ENCODE peak calls at places on chromosomes 7 and 10, in six cellular contexts. Y is cardiac muscle cell, J is right lobe of liver, F is tibial artery, H is esophagus squamous epithelium, A is PC-3. O is an unnamed sample.
A peak's percentile ranks its signal among the peaks of the same experiment; 100 is the strongest.

GRCh38 chr7:130912910-130913720 is 179.1 kb upstream of the KLF14 start:
- DNase-seq in Y (peak; percentile 96), J (peak; percentile 66), F (peak; percentile 87), H (peak; percentile 24), A (peak; percentile 96), O (peak; percentile 89)

GRCh38 chr7:151518781-151519044 is 982 bp downstream of the RHEB start:
- DNase-seq in Y (peak; percentile 21), J (no peak), F (no peak), H (no peak), A (no peak), O (peak; percentile 29)

GRCh38 chr7:2248984-2249694 is 7.1 kb downstream of the NUDT1 start:
- DNase-seq in Y (peak; percentile 95), J (no peak), F (peak; percentile 86), H (no peak), A (peak; percentile 80), O (no peak)

GRCh38 chr7:48742046-48742445 is 182.3 kb upstream of the CDC14C start:
- DNase-seq in Y (no peak), J (no peak), F (no peak), H (no peak), A (no peak), O (peak; percentile 10)

GRCh38 chr10:27679996-27680395 is 65.6 kb downstream of the MKX start:
- DNase-seq in Y (peak; percentile 3), J (no peak), F (no peak), H (no peak), A (no peak), O (no peak)

GRCh38 chr10:29386347-29386999 is 97.6 kb downstream of the LYZL1 start:
- DNase-seq in Y (peak; percentile 49), J (no peak), F (no peak), H (no peak), A (peak; percentile 38), O (peak; percentile 71)

GRCh38 chr10:78211476-78212110 is 177.9 kb downstream of the RPS24 start:
- DNase-seq in Y (peak; percentile 65), J (no peak), F (no peak), H (no peak), A (peak; percentile 92), O (peak; percentile 39)

GRCh38 chr7:147088916-147089315 is 972.3 kb downstream of the CNTNAP2 start:
- DNase-seq in Y (peak; percentile 1), J (no peak), F (no peak), H (no peak), A (no peak), O (peak; percentile 7)

DNA sequence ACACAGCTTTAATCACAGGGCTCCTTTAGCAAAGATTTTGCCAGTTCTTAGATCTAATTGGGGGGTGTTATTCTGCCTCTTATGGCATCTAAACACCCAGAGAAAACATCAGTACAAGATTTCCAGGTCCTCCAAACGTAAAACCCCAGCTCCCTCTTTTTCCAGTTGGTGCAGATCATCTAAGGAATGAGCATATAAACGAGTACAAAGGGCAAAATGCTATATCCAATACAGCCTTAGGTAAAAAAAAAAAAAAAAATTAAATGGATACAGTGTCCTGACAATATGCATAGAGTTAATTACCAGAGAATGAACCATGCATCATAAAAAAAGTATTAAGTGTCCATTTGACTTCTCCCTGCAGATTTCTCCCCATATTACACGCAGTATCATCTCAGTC is 50.3 kb downstream of the CCDC6 start:
- DNase-seq in Y (no peak), J (no peak), F (no peak), H (no peak), A (no peak), O (no peak)
- H3K4me1 ChIP-seq in Y (peaks cover 8% of the 10 kb centered on the region), J (no peaks in the 10 kb centered on the region), F (peaks cover 28% of the 10 kb centered on the region), H (peaks cover 21% of the 10 kb centered on the region), A (peaks cover 33% of the 10 kb centered on the region), O (peaks cover 22% of the 10 kb centered on the region)

GRCh38 chr7:36279926-36280315 is 109.7 kb upstream of the ANLN start:
- DNase-seq in Y (no peak), J (peak; percentile 39), F (peak; percentile 33), H (no peak), A (no peak), O (no peak)

GRCh38 chr7:36280840-36281812 is 108.5 kb upstream of the ANLN start:
- DNase-seq in Y (peak; percentile 79), J (peak; percentile 46), F (peak; percentile 86), H (no peak), A (peak; percentile 86), O (peak; percentile 60)

GRCh38 chr7:36278767-36279171 is 110.9 kb upstream of the ANLN start:
- DNase-seq in Y (peak; percentile 73), J (peak; percentile 29), F (peak; percentile 53), H (no peak), A (peak; percentile 68), O (peak; percentile 61)

GRCh38 chr7:36278069-36278766 is 111.4 kb upstream of the ANLN start:
- DNase-seq in Y (no peak), J (peak; percentile 37), F (peak; percentile 33), H (no peak), A (no peak), O (no peak)

DNA sequence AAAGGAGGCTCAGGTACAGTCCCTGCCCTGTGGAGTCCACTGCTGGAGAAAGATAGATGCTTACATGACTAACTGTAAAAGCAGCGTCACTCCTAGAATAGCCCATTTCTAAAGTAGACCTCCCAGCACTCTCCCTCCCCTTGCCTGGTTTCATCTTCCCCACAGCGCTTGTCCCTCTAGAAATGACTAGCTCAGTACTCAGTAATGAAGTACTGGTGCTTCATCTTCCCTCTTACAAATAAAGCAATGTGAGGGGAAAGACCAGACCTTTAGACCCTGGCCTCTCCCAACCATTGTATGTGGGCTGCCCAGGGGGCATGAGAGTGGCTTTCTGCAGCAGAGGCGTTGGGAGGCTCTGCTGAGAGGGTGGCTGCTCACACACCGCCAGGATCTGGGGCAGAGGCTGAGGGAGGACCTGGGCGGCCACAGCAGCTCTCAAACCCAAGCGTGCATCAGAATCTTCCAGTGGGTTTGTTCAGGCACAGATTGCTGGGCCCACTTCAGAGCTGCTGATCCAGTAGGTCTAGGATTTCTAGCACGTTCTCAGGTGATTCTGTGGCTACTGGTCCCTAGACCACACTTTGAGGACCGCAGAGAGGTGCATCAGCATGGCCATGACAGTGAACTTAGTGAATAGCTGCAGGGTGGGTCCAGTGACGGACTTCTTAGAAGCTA is 110.3 kb upstream of the ANLN start:
- DNase-seq in Y (no peak), J (no peak), F (peak; percentile 56), H (no peak), A (no peak), O (no peak)
- H3K4me1 ChIP-seq in Y (peaks cover 15% of the 10 kb centered on the region), J (peaks cover 4% of the 10 kb centered on the region), F (peaks cover 39% of the 10 kb centered on the region), H (peaks cover 33% of the 10 kb centered on the region), A (peaks cover 57% of the 10 kb centered on the region), O (peaks cover 32% of the 10 kb centered on the region)

DNA sequence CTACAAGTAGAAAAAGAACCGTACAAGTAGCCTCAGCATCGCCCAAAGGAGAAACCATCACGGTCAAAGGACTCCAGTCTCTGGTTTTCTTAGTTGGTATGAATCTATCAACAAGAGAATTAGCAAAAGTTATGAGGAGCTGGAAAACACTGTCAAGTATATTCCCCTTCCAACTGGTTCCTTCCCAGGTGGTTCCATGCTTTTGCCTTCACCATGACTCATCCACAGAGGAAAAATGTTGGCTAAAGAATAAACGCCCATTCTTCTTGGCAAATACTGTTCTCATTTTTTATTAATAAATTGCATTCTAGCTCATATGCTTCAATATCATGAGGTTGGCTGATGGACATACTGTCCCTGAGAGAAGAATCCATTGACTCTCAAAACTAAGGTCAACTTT is 6.4 kb downstream of the ELMO1 start:
- DNase-seq in Y (no peak), J (no peak), F (no peak), H (no peak), A (no peak), O (no peak)
- H3K4me1 ChIP-seq in Y (peaks cover 11% of the 10 kb centered on the region), J (peaks cover 34% of the 10 kb centered on the region), F (peaks cover 1% of the 10 kb centered on the region), H (peaks cover 9% of the 10 kb centered on the region), A (no peaks in the 10 kb centered on the region), O (no peaks in the 10 kb centered on the region)

GRCh38 chr7:76354981-76355730 is 3.6 kb downstream of the YWHAG start:
- DNase-seq in Y (no peak), J (no peak), F (no peak), H (no peak), A (no peak), O (no peak)
- H3K4me1 ChIP-seq in Y (peaks cover 14% of the 10 kb centered on the region), J (peaks cover 20% of the 10 kb centered on the region), F (peaks cover 9% of the 10 kb centered on the region), H (peaks cover 47% of the 10 kb centered on the region), A (peaks cover 23% of the 10 kb centered on the region), O (peaks cover 20% of the 10 kb centered on the region)

GRCh38 chr7:90671571-90671970 is 75.5 kb downstream of the CDK14 start:
- DNase-seq in Y (no peak), J (no peak), F (no peak), H (no peak), A (no peak), O (no peak)
- H3K4me1 ChIP-seq in Y (no peaks in the 10 kb centered on the region), J (no peaks in the 10 kb centered on the region), F (no peaks in the 10 kb centered on the region), H (no peaks in the 10 kb centered on the region), A (no peaks in the 10 kb centered on the region), O (peaks cover 29% of the 10 kb centered on the region)

DNA sequence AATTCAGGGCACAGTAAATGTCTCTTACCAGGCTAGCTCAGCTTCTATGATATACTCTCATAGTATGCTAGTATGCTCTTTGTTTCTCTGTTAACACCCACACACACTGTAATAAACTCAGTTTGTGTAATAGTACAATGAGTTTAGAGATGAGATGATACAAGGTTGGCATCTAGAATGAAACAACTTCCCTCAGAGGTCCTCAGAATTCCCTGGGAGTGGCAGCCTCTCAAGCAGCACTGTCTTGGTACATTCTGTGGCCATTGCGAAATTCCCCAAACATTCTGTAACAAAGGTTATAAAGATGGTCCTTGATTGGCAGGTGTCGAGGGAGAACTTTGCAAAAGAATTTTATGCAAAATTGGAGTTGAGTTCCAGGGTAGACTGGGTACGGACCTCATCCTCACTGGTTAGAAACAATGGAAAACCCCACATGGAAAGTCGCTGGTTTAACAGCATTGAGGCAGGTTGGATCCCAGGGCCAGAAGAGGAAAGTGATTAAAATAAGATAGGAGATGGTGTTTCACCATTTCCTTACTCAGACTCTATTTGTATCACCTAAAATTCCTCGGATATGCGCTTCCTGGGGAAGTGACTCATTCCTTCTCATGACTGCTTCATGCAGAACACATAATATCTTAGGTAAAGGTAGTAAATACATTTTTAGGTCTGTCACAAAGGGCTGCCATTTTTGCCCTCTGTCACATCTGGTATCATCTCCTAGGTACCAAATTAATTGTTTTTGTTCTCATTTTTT is 657.8 kb downstream of the SORCS1 start:
- DNase-seq in Y (peak; percentile 26), J (no peak), F (no peak), H (no peak), A (peak; percentile 85), O (peak; percentile 45)
- H3K4me1 ChIP-seq in Y (no peaks in the 10 kb centered on the region), J (no peaks in the 10 kb centered on the region), F (no peaks in the 10 kb centered on the region), H (no peaks in the 10 kb centered on the region), A (peaks cover 56% of the 10 kb centered on the region), O (peaks cover 52% of the 10 kb centered on the region)

O was measured in A673.